ENCODE peak calls at places on chromosome 1, in nine cellular contexts. A is upper lobe of right lung, M is epithelial cell of esophagus, K is fibroblast of pulmonary artery, J is fibroblast of villous mesenchyme, P is fibroblast of lung, V is foreskin fibroblast, L is HepG2, X is cardiac fibroblast. O is an unnamed sample.
A peak's percentile ranks its signal among the peaks of the same experiment; 100 is the strongest.

GRCh38 chr1:149986486-149987296 is 23.8 kb downstream of the OTUD7B start:
- DNase-seq in A (no peak), M (peak; percentile 36), K (peak; percentile 86), J (peak; percentile 89), P (peak; percentile 87), V (peak; percentile 80), L (no peak), X (peak; percentile 75), O (no peak)

GRCh38 chr1:24379733-24380315 is 33.8 kb downstream of the STPG1 start:
- DNase-seq in A (no peak), M (peak; percentile 98), K (peak; percentile 56), J (peak; percentile 35), P (peak; percentile 45), V (peak; percentile 74), L (no peak), X (peak; percentile 70), O (no peak)

GRCh38 chr1:22814176-22815042 is 103.8 kb downstream of the EPHB2 start:
- DNase-seq in A (peak; percentile 84), M (no peak), K (no peak), J (no peak), P (peak; percentile 46), V (peak; percentile 90), L (no peak), X (no peak), O (no peak)

GRCh38 chr1:25028910-25029599 is 99.0 kb upstream of the RUNX3 start:
- DNase-seq in A (no peak), M (no peak), K (no peak), J (no peak), P (no peak), V (no peak), L (no peak), X (no peak), O (no peak)

GRCh38 chr1:111886741-111887140 is 102.7 kb downstream of the KCND3 start:
- DNase-seq in A (no peak), M (no peak), K (no peak), J (no peak), P (no peak), V (no peak), L (no peak), X (no peak), O (no peak)

GRCh38 chr1:2136386-2136821 is 58.2 kb downstream of the FAAP20 start:
- DNase-seq in A (peak; percentile 55), M (no peak), K (no peak), J (no peak), P (no peak), V (no peak), L (no peak), X (no peak), O (no peak)

GRCh38 chr1:50977575-50978143 is 7.6 kb downstream of the CDKN2C start:
- DNase-seq in A (peak; percentile 77), M (peak; percentile 13), K (peak; percentile 39), J (peak; percentile 38), P (peak; percentile 60), V (peak; percentile 81), L (peak; percentile 27), X (peak; percentile 60), O (no peak)

GRCh38 chr1:110765640-110766335 is 91.0 kb upstream of the KCNA3 start:
- DNase-seq in A (no peak), M (peak; percentile 64), K (peak; percentile 72), J (peak; percentile 54), P (peak; percentile 76), V (peak; percentile 81), L (peak; percentile 25), X (peak; percentile 63), O (peak; percentile 5)

GRCh38 chr1:169086603-169087455 is 19.7 kb upstream of the ATP1B1 start:
- DNase-seq in A (no peak), M (no peak), K (peak; percentile 73), J (peak; percentile 38), P (peak; percentile 21), V (no peak), L (peak; percentile 65), X (peak; percentile 17), O (no peak)

GRCh38 chr1:29820401-29820800 is 584.1 kb downstream of the PTPRU start:
- DNase-seq in A (no peak), M (peak; percentile 61), K (no peak), J (no peak), P (no peak), V (no peak), L (no peak), X (no peak), O (no peak)

GRCh38 chr1:15020943-15021745 is 132.4 kb upstream of the TMEM51 start:
- DNase-seq in A (no peak), M (no peak), K (no peak), J (no peak), P (no peak), V (no peak), L (peak; percentile 83), X (no peak), O (no peak)

GRCh38 chr1:26581287-26581651 is 51.7 kb downstream of the RPS6KA1 start:
- DNase-seq in A (no peak), M (no peak), K (no peak), J (no peak), P (no peak), V (no peak), L (peak; percentile 16), X (no peak), O (no peak)

GRCh38 chr1:206738370-206739366 is 31.9 kb upstream of the IL19 start:
- DNase-seq in A (no peak), M (peak; percentile 61), K (peak; percentile 42), J (peak; percentile 29), P (peak; percentile 39), V (peak; percentile 56), L (peak; percentile 17), X (peak; percentile 35), O (no peak)

GRCh38 chr1:86499987-86500593 is 31.4 kb downstream of the CLCA1 start:
- DNase-seq in A (no peak), M (no peak), K (peak; percentile 45), J (peak; percentile 39), P (peak; percentile 48), V (no peak), L (peak; percentile 32), X (peak; percentile 56), O (no peak)

GRCh38 chr1:50969611-50970507 is at the start of gene CDKN2C:
- DNase-seq in A (peak; percentile 76), M (peak; percentile 76), K (peak; percentile 80), J (peak; percentile 85), P (peak; percentile 79), V (peak; percentile 77), L (peak; percentile 72), X (peak; percentile 87), O (no peak)

DNA sequence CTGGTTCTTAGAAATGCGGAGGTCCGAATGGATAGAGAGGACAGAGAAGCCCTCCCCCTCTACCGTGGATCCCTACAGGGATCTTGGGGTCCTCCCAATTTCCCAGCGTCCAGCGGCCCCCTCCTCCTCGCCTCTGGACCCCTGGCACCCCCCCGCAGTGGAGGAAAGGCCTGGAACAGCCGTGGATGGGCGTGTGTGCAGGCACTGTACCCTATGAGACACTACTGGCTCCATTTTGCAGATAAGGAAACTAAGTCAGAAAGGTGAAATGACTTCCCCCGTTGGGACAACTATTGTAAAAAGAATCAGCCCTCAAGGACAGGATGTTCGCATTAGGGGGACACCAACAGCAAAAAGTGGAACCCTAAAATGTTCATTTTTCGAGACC is 931 bp upstream of the CLSTN1 start:
- DNase-seq in A (no peak), M (no peak), K (no peak), J (no peak), P (no peak), V (no peak), L (no peak), X (no peak), O (no peak)
- H3K4me3 ChIP-seq in A (peak overlapping the region; percentile 79), M (no peak overlapping the region), K (peak overlapping the region; percentile 60), J (peak overlapping the region; percentile 59), P (peak overlapping the region; percentile 49), V (peak overlapping the region; percentile 54), L (peak overlapping the region; percentile 68), X (peak overlapping the region; percentile 60), O (peak overlapping the region; percentile 58)

GRCh38 chr1:154329152-154329521 is 3.8 kb downstream of the ATP8B2 start:
- DNase-seq in A (no peak), M (no peak), K (no peak), J (no peak), P (no peak), V (peak; percentile 45), L (no peak), X (no peak), O (no peak)
- TF ChIP-seq CTCF in A (peak; percentile 16), M (no peak), K (no peak), J (peak; percentile 26), P (no peak), V (peak; percentile 19), L (peak; percentile 29), X (peak; percentile 5), O (peak; percentile 36)

DNA sequence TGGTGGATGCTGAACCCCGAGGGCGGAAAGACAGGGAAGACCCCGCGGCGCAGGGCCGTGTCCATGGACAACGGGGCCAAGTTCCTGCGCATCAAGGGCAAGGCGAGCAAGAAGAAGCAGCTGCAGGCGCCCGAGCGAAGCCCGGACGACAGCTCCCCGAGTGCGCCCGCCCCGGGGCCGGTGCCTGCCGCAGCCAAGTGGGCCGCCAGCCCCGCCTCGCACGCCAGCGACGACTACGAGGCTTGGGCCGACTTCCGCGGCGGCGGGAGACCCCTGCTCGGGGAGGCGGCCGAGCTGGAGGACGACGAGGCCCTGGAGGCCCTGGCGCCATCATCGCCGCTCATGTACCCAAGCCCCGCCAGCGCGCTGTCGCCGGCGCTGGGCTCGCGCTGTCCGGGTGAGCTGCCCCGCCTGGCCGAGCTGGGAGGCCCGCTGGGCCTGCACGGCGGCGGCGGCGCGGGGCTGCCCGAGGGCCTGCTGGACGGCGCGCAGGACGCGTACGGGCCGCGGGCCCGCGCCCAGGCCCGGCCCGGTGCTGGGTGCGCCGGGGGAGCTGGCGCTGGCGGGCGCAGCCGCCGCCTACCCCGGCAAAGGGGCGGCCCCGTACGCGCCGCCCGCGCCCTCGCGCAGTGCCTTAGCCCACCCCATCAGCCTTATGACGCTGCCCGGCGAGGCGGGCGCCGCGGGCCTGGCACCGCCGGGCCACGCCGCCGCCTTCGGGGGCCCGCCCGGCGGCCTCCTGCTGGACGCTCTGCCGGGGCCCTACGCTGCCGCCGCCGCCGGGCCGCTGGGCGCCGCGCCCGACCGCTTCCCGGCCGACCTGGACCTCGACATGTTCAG is 20.7 kb downstream of the FOXO6 start:
- DNase-seq in A (peak; percentile 84), M (peak; percentile 31), K (peak; percentile 19), J (peak; percentile 12), P (peak; percentile 35), V (peak; percentile 72), L (no peak), X (no peak), O (no peak)
- H3K4me3 ChIP-seq in A (peak overlapping the region; percentile 58), M (peak overlapping the region; percentile 9), K (peak overlapping the region; percentile 34), J (peak overlapping the region; percentile 36), P (no peak overlapping the region), V (peak overlapping the region; percentile 40), L (no peak overlapping the region), X (peak overlapping the region; percentile 4), O (no peak overlapping the region)

GRCh38 chr1:1040004-1040991 is 20.4 kb downstream of the AGRN start:
- DNase-seq in A (peak; percentile 88), M (peak; percentile 93), K (peak; percentile 80), J (peak; percentile 89), P (peak; percentile 78), V (peak; percentile 90), L (no peak), X (peak; percentile 72), O (peak; percentile 65)
- TF ChIP-seq CTCF in A (peak; percentile 15), M (no peak), K (no peak), J (peak; percentile 18), P (peak; percentile 4), V (peak; percentile 18), L (no peak), X (no peak), O (no peak)

GRCh38 chr1:43858324-43858723 is 75.3 kb upstream of the ARTN start:
- DNase-seq in A (peak; percentile 77), M (peak; percentile 90), K (peak; percentile 95), J (peak; percentile 93), P (peak; percentile 97), V (peak; percentile 96), L (peak; percentile 27), X (peak; percentile 94), O (peak; percentile 90)
- H3K4me3 ChIP-seq in A (no peak overlapping the region), M (no peak overlapping the region), K (no peak overlapping the region), J (no peak overlapping the region), P (no peak overlapping the region), V (no peak overlapping the region), L (no peak overlapping the region), X (no peak overlapping the region), O (no peak overlapping the region)